ENCODE peak calls at places on chromosomes 2 and 18, in four cellular contexts. T, A, V and H are unnamed samples.

GRCh38 chr2:1567556-1568344 is 154.5 kb downstream of the TPO start:
- DNase-seq in T (no peak), A (no peak), V (no peak), H (no peak)

GRCh38 chr2:174634130-174635014 is 36.8 kb upstream of the WIPF1 start:
- DNase-seq in V (no peak), A (no peak), T (no peak), H (peak; percentile 47)

GRCh38 chr18:75280427-75281280 is 70.1 kb downstream of the TSHZ1 start:
- DNase-seq in A (peak; percentile 7), T (peak; percentile 31), V (no peak), H (peak; percentile 18)

GRCh38 chr2:235666240-235666781 is 172.5 kb downstream of the AGAP1 start:
- DNase-seq in A (peak; percentile 93), V (no peak), T (peak; percentile 80), H (peak; percentile 83)

GRCh38 chr18:58321986-58322385 is 278.0 kb downstream of the NEDD4L start:
- DNase-seq in T (peak; percentile 95), V (peak; percentile 44), A (peak; percentile 74), H (peak; percentile 89)

GRCh38 chr2:140178224-140178623 is 1398.0 kb upstream of the NXPH2 start:
- DNase-seq in T (peak; percentile 88), V (no peak), A (no peak), H (no peak)

GRCh38 chr2:55157474-55157884 is 74.6 kb downstream of the CLHC1 start:
- DNase-seq in A (no peak), T (peak; percentile 75), V (no peak), H (peak; percentile 84)

GRCh38 chr2:8986327-8986976 is 17.0 kb downstream of the MBOAT2 start:
- DNase-seq in T (peak; percentile 13), A (no peak), V (no peak), H (no peak)

GRCh38 chr2:105754011-105754410 is 9.3 kb downstream of the NCK2 start:
- DNase-seq in V (no peak), T (no peak), A (no peak), H (no peak)

GRCh38 chr18:50281972-50282520 is 723 bp upstream of the MBD1 start:
- DNase-seq in A (no peak), V (no peak), T (no peak), H (no peak)

GRCh38 chr2:3041246-3041645 is 336.4 kb downstream of the EIPR1 start:
- DNase-seq in A (no peak), V (no peak), T (no peak), H (no peak)

GRCh38 chr18:9854801-9855676 is 30.7 kb upstream of the TXNDC2 start:
- DNase-seq in V (no peak), T (no peak), A (peak; percentile 64), H (peak; percentile 19)

GRCh38 chr2:41899189-41899588 is 148.6 kb upstream of the PKDCC start:
- DNase-seq in A (peak; percentile 43), V (no peak), T (peak; percentile 42), H (no peak)

GRCh38 chr2:153890572-153890971 is 18.9 kb downstream of the GALNT13 start:
- DNase-seq in A (no peak), V (no peak), T (no peak), H (no peak)

GRCh38 chr2:200479617-200480292 is 30.1 kb downstream of the KCTD18 start:
- DNase-seq in A (peak; percentile 81), V (no peak), T (peak; percentile 87), H (peak; percentile 87)

GRCh38 chr2:160197587-160197986 is 2.5 kb downstream of the ITGB6 start:
- DNase-seq in V (no peak), A (no peak), T (no peak), H (no peak)

GRCh38 chr2:64204006-64204632 is 59.9 kb upstream of the PELI1 start:
- DNase-seq in V (no peak), A (no peak), T (no peak), H (peak; percentile 42)

GRCh38 chr2:112260295-112260625 is 5.4 kb upstream of the ZC3H8 start:
- DNase-seq in A (no peak), T (no peak), V (no peak), H (no peak)

GRCh38 chr2:173760553-173760952 is 204.6 kb downstream of the SP3 start:
- DNase-seq in T (no peak), A (peak; percentile 51), V (no peak), H (peak; percentile 15)

GRCh38 chr2:73212448-73213176 is 1.4 kb upstream of the SMYD5 start:
- DNase-seq in T (peak; percentile 76), A (peak; percentile 80), V (no peak), H (peak; percentile 80)
- TF ChIP-seq CTCF in T (peak; percentile 90), A (peak; percentile 97), V (peak; percentile 99), H (peak; percentile 93)

DNA sequence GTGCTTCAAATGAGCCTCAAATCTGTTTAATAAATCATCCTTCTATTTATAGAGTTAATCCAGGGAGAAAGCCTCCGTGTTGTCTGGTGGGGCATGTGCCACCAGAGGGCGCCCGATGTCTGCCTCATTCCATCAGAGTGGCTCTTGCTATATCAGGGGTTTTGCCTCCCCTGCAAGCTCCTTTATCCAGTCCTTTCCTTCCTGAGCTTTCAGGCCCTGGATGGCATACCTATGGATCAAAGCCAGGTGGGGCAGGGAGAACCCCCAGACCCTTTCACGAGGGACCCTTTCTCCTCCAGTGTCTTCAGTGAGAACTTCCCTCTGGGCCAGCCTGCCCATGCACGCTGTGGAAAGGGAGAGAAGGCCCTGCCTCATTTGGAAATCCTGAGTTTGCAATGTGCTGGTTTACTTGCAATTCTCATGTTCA is 39.8 kb downstream of the RDH14 start:
- DNase-seq in A (peak; percentile 85), V (no peak), T (peak; percentile 88), H (peak; percentile 84)
- TF ChIP-seq CTCF in A (peak; percentile 89), V (peak; percentile 90), T (peak; percentile 97), H (peak; percentile 93)

GRCh38 chr2:70767699-70768584 is at the start of gene ADD2:
- DNase-seq in A (peak; percentile 10), T (peak; percentile 22), V (no peak), H (peak; percentile 19)
- TF ChIP-seq CTCF in A (no peak), T (peak; percentile 19), V (peak; percentile 30), H (no peak)

DNA sequence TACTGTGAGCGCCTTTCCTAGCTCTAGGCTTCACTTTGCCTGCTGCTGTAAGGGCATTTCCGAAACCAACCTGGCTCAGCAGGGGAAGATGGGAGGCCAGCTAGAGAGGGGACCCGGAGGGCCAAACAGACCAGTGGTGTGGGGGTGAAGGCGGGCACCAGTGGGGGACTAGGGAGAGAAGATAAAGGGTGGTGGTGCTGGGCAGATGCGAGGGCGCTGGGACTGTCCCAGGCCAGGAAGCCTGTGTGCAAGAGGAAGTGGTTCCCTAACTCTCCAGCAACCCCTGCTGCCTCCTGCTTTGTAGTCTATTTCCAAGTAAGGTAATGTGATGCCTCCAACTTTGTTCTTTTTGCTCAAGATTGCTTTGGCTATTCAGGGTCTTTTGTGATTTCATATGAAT is 73.1 kb downstream of the DNAH7 start:
- DNase-seq in A (no peak), V (no peak), T (no peak), H (no peak)
- TF ChIP-seq CTCF in A (no peak), V (no peak), T (no peak), H (no peak)

GRCh38 chr2:206836722-206837121 is 71.3 kb downstream of the FASTKD2 start:
- DNase-seq in A (no peak), V (no peak), T (no peak), H (no peak)

GRCh38 chr2:206833291-206833690 is 67.9 kb downstream of the FASTKD2 start:
- DNase-seq in A (no peak), V (no peak), T (no peak), H (no peak)

GRCh38 chr2:206832886-206833285 is 67.5 kb downstream of the FASTKD2 start:
- DNase-seq in V (no peak), A (no peak), T (no peak), H (peak; percentile 17)

DNA sequence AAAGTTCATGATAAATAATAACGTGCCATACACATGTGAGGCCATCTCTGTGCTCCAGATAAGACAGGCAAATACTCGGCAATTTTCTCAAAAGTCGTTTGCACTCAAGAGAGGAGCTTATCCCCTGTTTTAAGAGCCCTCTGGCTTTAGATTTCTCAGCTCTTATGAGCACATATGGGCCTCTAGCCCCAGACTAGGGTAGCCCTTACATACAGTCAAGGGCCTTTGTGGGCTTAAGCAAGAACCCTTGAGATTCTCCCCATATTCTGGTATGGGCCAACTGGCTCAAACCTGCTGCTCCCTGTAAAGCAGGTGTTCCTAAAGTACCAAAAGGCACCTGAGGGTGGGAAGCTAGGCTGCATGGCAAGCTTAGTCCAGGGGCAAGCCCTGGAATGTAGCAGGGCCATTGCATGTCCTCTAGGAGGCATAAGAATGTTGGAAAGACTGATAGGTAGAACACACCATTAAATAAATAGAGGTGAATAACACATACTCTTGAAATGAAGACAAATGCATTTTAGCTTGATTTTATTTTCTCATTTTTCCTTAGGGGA is 66.1 kb downstream of the FASTKD2 start:
- DNase-seq in V (no peak), A (no peak), T (no peak), H (no peak)
- TF ChIP-seq CTCF in V (no peak), A (no peak), T (peak; percentile 11), H (no peak)

DNA sequence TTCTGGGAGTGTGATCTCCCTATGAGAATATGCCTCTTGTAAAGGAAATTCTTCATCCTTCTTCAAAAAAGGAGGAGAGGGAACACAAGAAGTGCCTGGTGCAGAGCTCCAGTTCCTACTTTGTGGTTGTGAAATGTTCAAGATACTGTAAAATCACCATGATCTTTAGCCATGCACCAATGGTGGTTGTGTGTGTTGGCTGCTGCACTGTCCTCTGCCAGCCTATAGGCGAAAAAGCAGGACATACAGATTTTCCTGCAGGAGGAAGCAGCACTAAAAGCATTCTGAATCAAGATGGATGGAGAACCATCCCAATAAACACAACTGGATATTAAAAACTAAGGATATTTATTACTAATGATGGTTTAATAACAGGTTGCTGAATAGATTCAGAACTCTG is 6.2 kb upstream of the KLHL14 start:
- DNase-seq in T (no peak), V (no peak), A (no peak), H (no peak)
- TF ChIP-seq CTCF in T (no peak), V (no peak), A (no peak), H (no peak)

GRCh38 chr2:81895620-81896245 is 1591.2 kb upstream of the LRRTM1 start:
- DNase-seq in A (no peak), V (peak; percentile 81), T (peak; percentile 48), H (no peak)

GRCh38 chr2:81903534-81903933 is 1599.0 kb upstream of the LRRTM1 start:
- DNase-seq in V (no peak), A (no peak), T (no peak), H (no peak)

DNA sequence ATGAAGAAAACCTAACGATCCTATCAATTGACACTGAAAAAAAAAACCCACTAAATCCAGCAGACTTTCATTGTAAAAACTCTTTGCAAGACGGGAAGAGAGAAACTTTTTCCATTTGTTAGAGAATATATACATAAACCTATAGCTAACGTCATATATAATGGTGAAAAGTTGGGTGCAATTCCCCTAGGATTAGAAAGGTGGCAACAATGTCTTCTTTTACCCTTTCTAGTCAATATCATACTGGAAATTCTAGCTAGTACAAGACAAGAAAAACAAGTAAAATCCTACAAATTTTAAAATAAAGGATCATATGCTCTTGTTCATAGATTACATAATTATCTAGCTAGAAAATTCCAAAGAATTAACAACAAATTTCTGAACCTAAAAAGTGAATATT is 1596.5 kb upstream of the LRRTM1 start:
- DNase-seq in V (no peak), A (no peak), T (peak; percentile 54), H (no peak)
- TF ChIP-seq CTCF in V (peak; percentile 46), A (no peak), T (peak; percentile 63), H (no peak)